ENCODE peak calls at places on chromosomes 5 and 9, in nine cellular contexts. A is pancreas, E is right lobe of liver, I is heart right ventricle, L is psoas muscle, N is gastrocnemius medialis, W is PC-3, K is IMR-90, O is lung. P is an unnamed sample.

GRCh38 chr9:70553718-70554673 is 139.5 kb upstream of the KLF9 start:
- ATAC-seq in N (no peak), I (peak; percentile 59), E (no peak), O (peak; percentile 70), L (peak; percentile 65), K (peak; percentile 54), A (peak; percentile 50), W (no peak), P (peak; percentile 73)

GRCh38 chr5:148437249-148437648 is 53.5 kb downstream of the FBXO38 start:
- ATAC-seq in A (no peak), E (no peak), I (no peak), W (no peak), K (no peak), L (no peak), O (no peak), N (no peak), P (no peak)

GRCh38 chr9:16257604-16258003 is 612.9 kb downstream of the BNC2 start:
- ATAC-seq in N (no peak), E (peak; percentile 66), K (peak; percentile 40), L (no peak), O (no peak), I (no peak), A (no peak), W (peak; percentile 31), P (no peak)

GRCh38 chr5:137515238-137515637 is 16.1 kb upstream of the SPOCK1 start:
- ATAC-seq in A (no peak), O (no peak), W (no peak), L (no peak), I (no peak), N (no peak), K (no peak), E (no peak), P (no peak)

GRCh38 chr9:36317766-36318165 is 59.5 kb upstream of the GNE start:
- ATAC-seq in E (no peak), L (no peak), W (peak; percentile 78), K (no peak), A (peak; percentile 35), N (no peak), O (no peak), I (peak; percentile 33), P (peak; percentile 41)

GRCh38 chr5:98193921-98194760 is 579.3 kb upstream of the RGMB start:
- ATAC-seq in K (no peak), E (no peak), W (peak; percentile 96), I (no peak), N (no peak), A (no peak), L (no peak), O (no peak), P (no peak)

GRCh38 chr5:95726811-95727763 is 4.0 kb upstream of the RHOBTB3 start:
- ATAC-seq in I (no peak), W (no peak), A (no peak), L (no peak), N (no peak), E (no peak), K (no peak), O (no peak), P (no peak)

GRCh38 chr9:117296453-117296852 is 118.4 kb downstream of the ASTN2 start:
- ATAC-seq in W (no peak), A (no peak), K (no peak), O (no peak), E (no peak), N (no peak), I (no peak), L (no peak), P (no peak)

GRCh38 chr9:109624143-109624542 is 126.0 kb upstream of the PTPN3 start:
- ATAC-seq in N (no peak), I (no peak), L (no peak), K (no peak), A (no peak), W (no peak), O (no peak), E (no peak), P (no peak)

GRCh38 chr9:90774682-90775081 is 26.9 kb upstream of the SYK start:
- ATAC-seq in O (no peak), W (no peak), K (no peak), A (no peak), N (no peak), E (peak; percentile 34), L (no peak), I (no peak), P (no peak)

GRCh38 chr5:78808380-78808779 is 159.8 kb upstream of the LHFPL2 start:
- ATAC-seq in W (no peak), O (no peak), E (no peak), L (peak; percentile 46), N (peak; percentile 71), A (no peak), I (peak; percentile 29), K (no peak), P (peak; percentile 48)

GRCh38 chr5:179553875-179554274 is 3.5 kb downstream of the RUFY1 start:
- ATAC-seq in I (no peak), L (peak; percentile 24), K (peak; percentile 43), E (peak; percentile 14), W (peak; percentile 25), O (no peak), A (no peak), N (no peak), P (no peak)

GRCh38 chr5:66285343-66285942 is 141.3 kb downstream of the SREK1 start:
- ATAC-seq in K (no peak), O (no peak), L (no peak), N (no peak), I (no peak), A (no peak), E (no peak), W (no peak), P (no peak)

GRCh38 chr5:112628219-112628618 is 109.5 kb upstream of the APC start:
- ATAC-seq in L (no peak), N (no peak), E (peak; percentile 65), K (no peak), I (no peak), O (no peak), A (no peak), W (peak; percentile 25), P (no peak)

GRCh38 chr5:74942622-74943286 is 76.6 kb upstream of the FAM169A start:
- ATAC-seq in A (no peak), K (no peak), L (no peak), O (no peak), W (no peak), N (no peak), I (no peak), E (no peak), P (no peak)

GRCh38 chr9:124266826-124267201 is 9.1 kb downstream of the NEK6 start:
- ATAC-seq in N (no peak), K (no peak), A (no peak), W (peak; percentile 4), E (no peak), O (no peak), I (no peak), L (no peak), P (no peak)

DNA sequence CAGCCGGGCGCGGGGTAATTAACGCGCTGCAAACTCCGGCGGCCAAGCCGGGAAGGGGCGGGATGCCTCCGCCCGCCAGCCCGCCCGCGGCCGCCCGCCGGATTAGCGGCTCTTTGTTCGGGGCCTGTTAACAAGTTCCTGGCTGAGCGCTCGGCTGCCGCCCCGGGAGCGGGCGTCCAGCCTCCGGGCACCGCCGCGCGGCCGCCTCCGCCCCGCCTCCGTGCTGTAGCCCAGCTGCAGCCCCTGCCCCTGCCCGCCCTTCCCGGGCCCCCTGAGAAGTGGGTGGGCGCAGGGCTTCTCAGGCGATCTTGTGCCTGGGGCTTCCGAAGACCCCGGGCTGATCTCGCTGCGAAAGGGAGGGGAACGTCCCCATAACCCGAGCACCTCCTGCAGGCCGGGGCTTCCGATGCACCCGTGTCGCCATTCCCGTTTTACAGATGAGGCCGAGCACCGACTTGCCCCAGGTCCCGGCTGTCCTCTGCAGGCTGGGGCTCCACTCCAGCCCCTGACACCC is 7.6 kb downstream of the UNC5A start:
- ATAC-seq in K (peak; percentile 73), A (no peak), W (peak; percentile 35), E (peak; percentile 31), O (no peak), N (no peak), I (no peak), L (no peak), P (peak; percentile 17)
- TF ChIP-seq CTCF in K (peak; percentile 29), A (no peak), W (peak; percentile 67), E (no peak), O (no peak), N (no peak), I (no peak), L (peak; percentile 9), P (no peak)

DNA sequence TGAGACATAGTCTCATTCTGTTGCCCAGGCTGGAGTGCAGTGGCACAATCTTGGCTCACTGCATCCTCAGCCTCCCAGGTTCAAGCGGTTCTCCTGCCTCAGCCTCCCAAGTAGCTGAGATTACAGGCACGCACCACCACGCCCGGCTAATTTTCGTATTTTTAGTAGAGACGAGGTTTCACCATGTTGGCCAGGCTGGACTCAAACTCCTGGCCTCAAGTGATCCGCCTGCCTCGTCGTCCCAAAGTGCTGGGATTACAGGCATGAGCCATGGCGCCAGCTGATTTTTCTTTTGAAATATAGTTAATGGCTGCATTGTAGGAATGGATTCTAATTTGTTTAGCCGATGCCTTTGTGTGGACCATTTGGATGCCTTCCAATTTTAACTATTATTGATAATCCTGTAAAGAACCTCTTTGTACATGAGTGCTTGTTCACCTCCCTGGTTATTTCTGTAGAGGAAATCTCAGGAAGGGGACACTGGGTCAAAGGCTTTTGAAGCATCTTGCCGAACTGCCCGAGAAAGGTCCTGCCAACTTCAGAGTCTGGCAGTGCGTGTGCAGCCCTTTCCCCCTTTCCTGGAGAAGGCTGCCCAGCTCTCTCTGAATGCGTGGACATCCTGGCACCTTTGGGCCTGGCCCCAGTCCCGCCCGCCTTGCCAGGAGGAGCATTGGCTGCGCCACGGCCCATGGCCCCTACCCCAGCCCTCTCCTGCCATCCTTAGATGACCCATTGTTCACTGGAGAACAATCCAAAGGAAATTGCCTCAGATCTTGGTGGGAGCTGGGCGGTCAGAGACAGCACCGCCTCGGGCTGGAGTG is 8.9 kb upstream of the NUP214 start:
- ATAC-seq in I (peak; percentile 82), A (no peak), L (peak; percentile 72), K (no peak), N (peak; percentile 76), E (peak; percentile 32), W (no peak), O (peak; percentile 2), P (peak; percentile 65)
- H3K27me3 ChIP-seq in I (no peaks in the 10 kb centered on the region), A (no peaks in the 10 kb centered on the region), L (peaks cover 7% of the 10 kb centered on the region), K (peaks cover 27% of the 10 kb centered on the region), N (no peaks in the 10 kb centered on the region), E (no peaks in the 10 kb centered on the region), W (no peaks in the 10 kb centered on the region), O (no peaks in the 10 kb centered on the region), P (peaks cover 22% of the 10 kb centered on the region)

DNA sequence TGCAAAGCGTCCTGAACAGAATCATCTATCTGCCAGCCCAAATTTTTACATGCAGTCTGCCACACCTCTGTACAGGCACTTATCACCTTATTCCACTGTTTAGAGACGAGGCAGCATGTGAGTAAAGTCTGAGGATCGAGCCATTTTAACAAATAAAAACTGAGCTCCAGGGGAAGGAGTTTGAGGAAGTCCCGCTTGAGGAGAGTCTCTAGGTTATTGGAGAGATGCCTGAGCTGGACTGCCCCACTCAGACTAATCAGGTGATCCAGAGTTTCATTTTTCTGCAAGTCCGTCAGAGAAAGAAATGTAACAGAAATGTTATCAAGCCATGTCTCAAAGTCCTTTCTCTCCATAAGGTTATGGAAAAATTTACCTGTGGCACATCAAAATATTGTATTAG is 5.3 kb downstream of the FBXW2 start:
- ATAC-seq in N (no peak), A (peak; percentile 30), O (no peak), E (no peak), L (no peak), I (no peak), W (no peak), K (no peak), P (no peak)
- H3K4me3 ChIP-seq in N (no peak overlapping the region), A (no peak overlapping the region), O (no peak overlapping the region), E (no peak overlapping the region), L (no peak overlapping the region), I (no peak overlapping the region), W (no peak overlapping the region), K (no peak overlapping the region), P (no peak overlapping the region)

GRCh38 chr9:87909310-87910041 is 8.3 kb upstream of the SPATA31C1 start:
- ATAC-seq in N (no peak), L (no peak), K (no peak), A (peak; percentile 99), O (no peak), I (no peak), E (peak; percentile 99), W (peak; percentile 29), P (no peak)
- TF ChIP-seq CTCF in N (no peak), L (no peak), K (no peak), A (no peak), O (no peak), I (no peak), E (peak; percentile 43), W (peak; percentile 47), P (no peak)